ENCODE peak calls at places on chromosomes 16 and 17, in seven cellular contexts. O, N, V, J, L, F and P are unnamed samples. For H3K9me3, the result is how much of the 10 kb centered on the place peaks cover.

GRCh38 chr17:1958134-1958881 is 66.8 kb downstream of the RTN4RL1 start:
- DNase-seq in F (no peak), L (no peak), J (no peak), O (peak), N (no peak), V (no peak), P (no peak)

GRCh38 chr17:65202833-65203571 is 65.8 kb downstream of the RGS9 start:
- DNase-seq in V (no peak), L (no peak), F (no peak), J (no peak), O (no peak), N (no peak), P (no peak)

GRCh38 chr16:68696514-68696913 is 40.6 kb upstream of the CDH1 start:
- DNase-seq in N (no peak), O (peak), J (peak), L (no peak), F (no peak), V (no peak), P (no peak)

GRCh38 chr17:17812211-17813054 is 24.4 kb downstream of the SREBF1 start:
- DNase-seq in V (peak), J (peak), O (peak), N (peak), L (peak), F (peak), P (peak)

GRCh38 chr17:14745122-14745521 is 444.2 kb downstream of the HS3ST3B1 start:
- DNase-seq in J (no peak), F (no peak), L (peak), O (no peak), V (no peak), N (no peak), P (no peak)

GRCh38 chr17:32483451-32484019 is 3.3 kb upstream of the CDK5R1 start:
- DNase-seq in L (peak), N (no peak), F (peak), O (peak), V (peak), J (peak), P (no peak)

GRCh38 chr16:89345663-89346150 is 128.2 kb downstream of the ZNF778 start:
- DNase-seq in L (no peak), O (no peak), J (peak), N (no peak), F (no peak), V (no peak), P (no peak)

GRCh38 chr17:10155334-10156081 is 42.9 kb downstream of the GAS7 start:
- DNase-seq in O (no peak), L (peak), V (no peak), N (no peak), F (no peak), J (no peak), P (no peak)

GRCh38 chr16:9138731-9139501 is 47.5 kb downstream of the HAPSTR1 start:
- DNase-seq in F (peak), V (peak), J (peak), O (peak), N (peak), L (peak), P (peak)

GRCh38 chr17:81489986-81490598 is 22.5 kb downstream of the ACTG1 start:
- DNase-seq in L (no peak), N (no peak), F (no peak), J (no peak), V (no peak), O (no peak), P (no peak)

GRCh38 chr17:70523407-70523806 is 354.1 kb downstream of the KCNJ2 start:
- DNase-seq in O (no peak), F (no peak), J (no peak), N (no peak), V (no peak), L (no peak), P (no peak)

GRCh38 chr17:72749119-72749572 is 343.3 kb downstream of the SLC39A11 start:
- DNase-seq in L (no peak), J (no peak), N (no peak), F (no peak), O (peak), V (no peak), P (no peak)

GRCh38 chr16:57270221-57271062 is 14.0 kb downstream of the PLLP start:
- DNase-seq in J (peak), O (no peak), L (no peak), N (no peak), V (peak), F (peak), P (no peak)

GRCh38 chr16:70687671-70688265 is 1.9 kb upstream of the MTSS2 start:
- DNase-seq in L (no peak), N (no peak), O (no peak), F (peak), V (no peak), J (no peak), P (no peak)

GRCh38 chr17:82314012-82314720 is 3.2 kb downstream of the CD7 start:
- DNase-seq in L (no peak), J (no peak), V (no peak), F (no peak), O (no peak), N (no peak), P (no peak)

GRCh38 chr17:10396529-10397163 is 23.8 kb upstream of the MYH13 start:
- DNase-seq in N (no peak), O (no peak), V (no peak), F (no peak), L (no peak), J (no peak), P (no peak)

GRCh38 chr16:47069291-47069690 is 74.5 kb downstream of the NETO2 start:
- DNase-seq in L (no peak), F (no peak), N (no peak), J (no peak), O (peak), V (no peak), P (no peak)

GRCh38 chr17:57916925-57917858 is 38.0 kb downstream of the CUEDC1 start:
- DNase-seq in O (no peak), F (no peak), L (no peak), J (peak), V (no peak), N (peak), P (no peak)

GRCh38 chr17:73240561-73240960 is 21.1 kb downstream of the CPSF4L start:
- DNase-seq in V (no peak), N (no peak), J (no peak), O (no peak), F (no peak), L (no peak), P (no peak)

GRCh38 chr17:66399441-66399840 is 97.0 kb downstream of the PRKCA start:
- DNase-seq in J (no peak), V (no peak), O (peak), F (no peak), L (no peak), N (no peak), P (no peak)

GRCh38 chr16:19094542-19095365 is 19.0 kb upstream of the ITPRIPL2 start:
- DNase-seq in J (no peak), V (no peak), O (peak), N (no peak), F (no peak), L (no peak), P (no peak)

GRCh38 chr16:67718668-67719047 is 458 bp downstream of the GFOD2 start:
- DNase-seq in N (no peak), O (no peak), V (no peak), F (no peak), J (no peak), L (no peak), P (no peak)

GRCh38 chr16:54123766-54124165 is 162.8 kb downstream of the IRX3 start:
- DNase-seq in O (no peak), N (no peak), V (no peak), L (no peak), F (no peak), J (no peak), P (no peak)

GRCh38 chr17:82911822-82912221 is 72.0 kb upstream of the ZNF750 start:
- DNase-seq in L (no peak), O (no peak), V (no peak), F (no peak), J (no peak), N (no peak), P (no peak)

DNA sequence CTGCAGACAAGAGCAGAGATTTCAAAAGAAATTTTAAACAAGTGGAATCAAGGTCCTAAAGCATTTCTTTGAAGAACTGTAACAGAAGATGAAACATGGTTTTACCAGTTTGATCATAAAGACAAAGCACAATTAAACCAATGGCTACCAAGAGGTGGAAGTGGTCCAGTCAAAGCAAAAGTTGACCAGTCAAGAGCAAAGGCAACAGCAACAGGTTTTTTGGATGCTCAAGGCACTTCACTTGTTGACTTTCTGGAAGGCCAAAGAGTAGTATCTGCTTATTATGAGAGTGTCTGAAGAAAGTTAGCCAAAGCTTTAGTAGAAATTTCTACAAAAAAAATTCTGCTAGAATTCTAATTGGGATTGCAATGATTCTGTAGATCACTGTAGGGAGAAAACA is 5.3 kb downstream of the DDX52 start:
- DNase-seq in O (no peak), N (no peak), V (no peak), L (no peak), F (no peak), J (no peak), P (no peak)
- H3K9me3 ChIP-seq in O (under half), N (under half), V (under half), L (under half), F (under half), J (under half), P (under half)

GRCh38 chr16:26175944-26176343 is 484.2 kb downstream of the HS3ST4 start:
- DNase-seq in N (no peak), F (no peak), L (no peak), O (no peak), J (no peak), V (no peak), P (no peak)
- H3K9me3 ChIP-seq in N (under half), F (under half), L (under half), O (under half), J (under half), V (under half), P (under half)

GRCh38 chr17:22462461-22462860 is 770.1 kb downstream of the KCNJ18 start:
- DNase-seq in N (no peak), F (no peak), L (no peak), O (no peak), J (no peak), V (no peak), P (no peak)

GRCh38 chr17:22461460-22462145 is 769.3 kb downstream of the KCNJ18 start:
- DNase-seq in J (no peak), O (no peak), N (no peak), F (no peak), V (no peak), L (no peak), P (no peak)

GRCh38 chr17:22460461-22461063 is 768.2 kb downstream of the KCNJ18 start:
- DNase-seq in J (no peak), F (no peak), O (no peak), V (no peak), L (no peak), N (no peak), P (no peak)

GRCh38 chr17:22464041-22464440 is 771.7 kb downstream of the KCNJ18 start:
- DNase-seq in N (no peak), F (no peak), O (no peak), L (no peak), J (no peak), V (no peak), P (no peak)

DNA sequence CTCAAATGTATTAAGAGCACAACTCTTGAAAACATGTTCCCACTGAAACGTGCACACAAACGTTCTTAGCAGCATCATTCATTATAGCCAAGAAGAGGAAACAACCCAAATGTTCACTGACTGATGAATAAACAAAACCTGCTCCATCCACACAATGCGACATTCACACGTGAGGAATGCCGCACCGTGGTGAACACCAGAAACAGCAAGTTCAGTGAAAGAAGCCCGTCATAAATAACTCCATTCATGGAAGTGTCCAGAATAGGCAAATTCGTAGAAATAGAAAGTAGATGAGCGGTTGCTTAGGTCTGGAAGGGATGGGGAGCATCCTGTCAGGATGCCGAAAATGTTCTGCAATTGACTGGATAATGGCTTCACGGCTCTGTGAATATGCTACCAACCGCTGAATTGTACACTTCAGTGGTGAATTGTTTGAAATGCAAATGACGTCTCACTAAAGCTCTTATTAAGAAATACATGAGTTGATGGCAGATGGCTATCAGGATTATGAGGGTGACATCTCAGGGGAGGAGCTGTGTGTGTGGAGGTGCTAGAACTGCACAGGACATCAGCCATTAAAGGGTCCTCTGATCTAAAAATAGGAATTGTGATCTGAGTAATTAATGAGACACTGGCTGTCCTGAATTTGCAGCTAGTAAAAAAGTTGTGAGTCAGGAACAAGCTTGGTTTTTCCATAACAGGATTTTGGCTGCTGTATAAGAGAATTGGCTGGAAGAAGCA is 771.0 kb downstream of the KCNJ18 start:
- DNase-seq in J (no peak), O (no peak), F (no peak), V (no peak), N (no peak), L (no peak), P (no peak)
- H3K9me3 ChIP-seq in J (under half), O (under half), F (under half), V (under half), N (under half), L (under half), P (under half)

GRCh38 chr16:20504418-20504817 is 53.1 kb downstream of the ACSM2A start:
- DNase-seq in V (no peak), N (peak), J (no peak), O (no peak), F (no peak), L (no peak), P (no peak)
- H3K9me3 ChIP-seq in V (under half), N (under half), J (under half), O (under half), F (under half), L (under half), P (under half)

DNA sequence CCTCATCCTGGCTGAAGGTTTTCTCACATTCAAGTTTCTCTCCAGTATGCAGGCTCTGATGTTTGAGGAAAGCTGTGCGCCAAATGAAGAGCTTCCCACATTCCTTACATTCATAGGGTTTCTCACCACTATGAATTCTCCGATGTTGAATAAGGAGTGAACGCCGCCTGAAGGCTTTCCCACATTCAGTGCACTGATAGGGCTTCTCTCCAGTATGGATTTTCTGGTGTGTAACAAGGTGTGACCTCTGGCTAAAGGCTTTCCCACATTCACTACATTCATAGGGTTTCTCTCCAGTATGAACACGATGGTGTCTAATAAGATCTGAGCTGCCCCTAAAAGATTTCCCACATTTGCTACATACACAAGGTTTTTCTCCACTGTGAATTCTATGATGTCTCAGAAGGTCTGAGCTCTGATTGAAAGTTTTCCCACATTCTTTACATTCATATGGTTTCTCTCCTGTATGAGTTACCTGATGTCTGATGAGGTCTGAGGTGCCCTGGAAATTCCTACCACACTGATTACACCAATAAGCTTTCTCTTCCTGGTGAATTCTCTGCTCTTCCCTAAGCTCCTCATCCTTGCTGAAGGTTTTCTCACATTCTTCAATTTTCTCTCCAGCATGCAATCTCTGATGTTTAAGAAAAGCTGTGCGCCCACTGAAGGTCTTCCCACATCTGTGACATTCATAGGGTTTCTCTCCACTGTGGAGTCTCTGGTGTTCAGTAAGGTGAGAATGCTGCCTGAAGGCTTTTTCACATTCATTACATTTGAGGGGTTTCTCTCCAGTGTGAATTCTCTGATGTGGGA is 8.9 kb downstream of the ZNF594 start:
- DNase-seq in L (no peak), J (no peak), N (no peak), V (no peak), F (no peak), O (no peak), P (no peak)
- H3K9me3 ChIP-seq in L (half or more), J (half or more), N (under half), V (half or more), F (half or more), O (under half), P (under half)